ENCODE peak calls at places on chromosomes 2 and 18, in six cellular contexts. X is IMR-90, Y is Karpas-422, H is body of pancreas, I is BJ, J is ovary. N is an unnamed sample. For H3K27me3, the result is how much of the 10 kb centered on the place peaks cover.

GRCh38 chr2:31688282-31688681 is 107.5 kb upstream of the SRD5A2 start:
- DNase-seq in X (no peak), Y (peak), H (no peak), I (no peak), J (no peak), N (no peak)

GRCh38 chr2:88307817-88308216 is 137.7 kb downstream of the THNSL2 start:
- DNase-seq in X (peak), Y (peak), H (no peak), I (no peak), J (no peak), N (peak)

GRCh38 chr18:8943900-8944870 is 158.3 kb upstream of the NDUFV2 start:
- DNase-seq in X (peak), Y (no peak), H (no peak), I (no peak), J (no peak), N (no peak)

GRCh38 chr2:86383844-86384243 is 46.4 kb upstream of the REEP1 start:
- DNase-seq in X (peak), Y (no peak), H (no peak), I (no peak), J (no peak), N (no peak)

GRCh38 chr2:211144078-211144477 is 587.7 kb downstream of the CPS1 start:
- DNase-seq in X (peak), Y (no peak), H (no peak), I (no peak), J (no peak), N (no peak)

GRCh38 chr2:225354281-225354774 is 45.2 kb upstream of the NYAP2 start:
- DNase-seq in X (peak), Y (no peak), H (no peak), I (peak), J (no peak), N (no peak)

GRCh38 chr2:28359222-28360065 is 33.2 kb upstream of the FOSL2 start:
- DNase-seq in X (peak), Y (no peak), H (no peak), I (no peak), J (no peak), N (peak)

GRCh38 chr2:119683717-119684443 is 4.9 kb downstream of the TMEM177 start:
- DNase-seq in X (peak), Y (no peak), H (no peak), I (no peak), J (peak), N (no peak)

GRCh38 chr2:48482774-48483173 is 47.2 kb upstream of the STON1 start:
- DNase-seq in X (no peak), Y (no peak), H (no peak), I (no peak), J (no peak), N (no peak)

GRCh38 chr2:101827246-101827645 is 129.7 kb downstream of the MAP4K4 start:
- DNase-seq in X (peak), Y (no peak), H (no peak), I (no peak), J (no peak), N (no peak)

GRCh38 chr2:98763209-98763951 is 32.4 kb upstream of the MGAT4A start:
- DNase-seq in X (no peak), Y (peak), H (no peak), I (no peak), J (no peak), N (no peak)

GRCh38 chr2:175001546-175001945 is 3.6 kb downstream of the CHN1 start:
- DNase-seq in X (no peak), Y (no peak), H (no peak), I (no peak), J (no peak), N (no peak)

GRCh38 chr2:154455871-154456270 is 242.6 kb upstream of the KCNJ3 start:
- DNase-seq in X (no peak), Y (no peak), H (no peak), I (no peak), J (no peak), N (no peak)

GRCh38 chr2:150575861-150576260 is 88.4 kb upstream of the RND3 start:
- DNase-seq in X (peak), Y (no peak), H (no peak), I (no peak), J (no peak), N (no peak)
- H3K27me3 ChIP-seq in X (under half), Y (under half), H (under half), I (under half), J (under half), N (under half)

DNA sequence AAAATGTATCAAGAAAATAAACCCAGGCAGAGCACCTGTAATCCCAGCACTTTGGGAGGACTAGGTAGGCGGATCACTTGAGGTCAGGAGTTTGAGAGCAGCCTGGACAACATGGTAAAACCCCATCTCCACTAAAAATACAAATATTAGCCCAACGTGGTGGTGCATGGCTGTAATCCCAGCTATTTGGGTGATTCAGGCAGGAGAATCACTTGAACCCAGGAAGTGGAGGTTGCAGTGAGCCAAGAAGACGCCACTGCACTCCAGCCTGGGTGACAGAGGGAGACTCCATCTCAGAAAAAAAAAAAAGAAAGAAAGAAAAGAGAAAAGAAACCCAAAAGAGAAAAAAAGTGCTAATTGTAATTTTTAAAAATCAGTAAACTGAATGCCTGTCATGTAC is 41.4 kb downstream of the DDX18 start:
- DNase-seq in X (no peak), Y (no peak), H (no peak), I (no peak), J (no peak), N (no peak)
- H3K27me3 ChIP-seq in X (under half), Y (under half), H (under half), I (under half), J (under half), N (half or more)

DNA sequence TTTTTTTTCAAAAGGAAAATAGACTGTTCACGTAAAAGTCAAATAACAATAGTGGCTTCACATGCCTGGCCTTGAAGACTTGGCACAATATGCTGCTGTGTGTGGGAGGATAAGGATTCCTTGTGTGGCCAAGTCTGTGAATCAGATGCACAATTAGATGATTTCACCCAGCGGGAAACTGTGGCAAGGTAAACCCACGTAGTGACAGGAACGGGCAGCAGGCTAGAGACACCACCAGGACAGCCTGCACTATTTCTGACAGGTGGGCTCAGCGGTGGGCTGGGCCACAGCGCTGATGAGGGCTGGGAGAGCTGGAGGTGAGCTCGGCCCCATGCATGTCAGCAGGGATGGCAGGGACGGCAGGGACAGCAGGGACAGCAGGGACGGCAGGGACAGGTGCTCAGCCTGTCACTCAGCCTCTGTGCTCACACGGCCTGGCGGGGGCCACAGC is 21.6 kb downstream of the SNORC start:
- DNase-seq in X (peak), Y (no peak), H (no peak), I (no peak), J (no peak), N (no peak)
- H3K27me3 ChIP-seq in X (under half), Y (under half), H (under half), I (under half), J (under half), N (under half)

DNA sequence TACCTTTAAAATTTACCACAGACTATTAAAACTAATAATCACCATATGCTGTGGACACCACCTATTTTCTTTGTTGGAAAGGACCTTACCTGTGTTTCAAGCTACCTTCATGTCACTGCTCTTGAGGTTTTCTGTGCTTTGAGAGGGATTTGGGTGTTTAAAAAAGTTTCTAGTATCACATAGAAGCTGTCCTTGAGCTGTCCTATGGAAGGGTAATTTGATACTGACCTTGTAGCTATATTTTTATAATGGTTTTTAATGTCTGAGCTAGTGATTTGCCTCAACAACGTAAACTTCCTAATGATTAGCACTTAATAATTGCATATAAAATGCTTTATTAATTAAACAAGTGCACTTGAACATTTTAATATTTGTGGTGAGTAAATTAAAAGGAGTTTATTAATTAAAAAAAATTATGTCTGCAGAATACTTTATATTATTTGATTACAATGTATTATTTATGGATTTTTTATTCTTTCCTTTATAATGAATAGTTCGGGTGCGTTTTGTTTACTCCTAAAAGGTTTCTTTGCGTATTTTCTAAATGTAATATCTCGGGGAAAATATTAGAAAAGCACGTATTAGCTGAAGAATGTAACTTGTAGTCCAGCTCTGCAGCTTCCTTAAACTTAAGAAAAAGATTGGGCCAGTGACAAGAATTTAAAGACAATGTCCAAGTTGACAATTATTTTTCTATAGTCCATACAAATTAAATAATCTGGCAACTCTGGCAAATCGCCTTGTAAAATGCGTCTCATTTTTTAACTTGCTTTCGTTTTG is 2.3 kb downstream of the HOXD8 start:
- DNase-seq in X (no peak), Y (no peak), H (no peak), I (no peak), J (no peak), N (no peak)
- H3K27me3 ChIP-seq in X (half or more), Y (under half), H (half or more), I (under half), J (under half), N (half or more)

DNA sequence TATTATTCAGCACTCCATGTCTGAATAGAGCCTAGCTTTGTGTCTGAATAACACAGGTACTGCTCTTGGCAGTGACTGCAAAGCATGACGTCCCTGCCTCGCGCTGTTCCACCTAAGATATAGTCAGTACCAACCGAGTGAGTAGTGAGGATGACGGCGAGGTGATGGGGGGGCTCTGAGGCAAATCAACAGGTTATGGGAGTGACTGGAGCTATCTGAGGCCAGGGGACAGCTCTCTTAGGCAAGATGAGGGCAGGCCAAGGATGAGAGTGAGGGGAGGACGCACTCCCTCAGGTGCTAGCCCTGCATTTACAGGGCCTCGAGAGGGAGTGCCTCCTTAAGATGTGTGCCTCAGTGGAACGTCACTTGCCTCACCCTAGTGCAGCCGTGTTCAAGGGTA is 28.1 kb upstream of the NOTO start:
- DNase-seq in X (no peak), Y (no peak), H (no peak), I (no peak), J (no peak), N (no peak)
- H3K27me3 ChIP-seq in X (under half), Y (under half), H (under half), I (under half), J (under half), N (under half)

DNA sequence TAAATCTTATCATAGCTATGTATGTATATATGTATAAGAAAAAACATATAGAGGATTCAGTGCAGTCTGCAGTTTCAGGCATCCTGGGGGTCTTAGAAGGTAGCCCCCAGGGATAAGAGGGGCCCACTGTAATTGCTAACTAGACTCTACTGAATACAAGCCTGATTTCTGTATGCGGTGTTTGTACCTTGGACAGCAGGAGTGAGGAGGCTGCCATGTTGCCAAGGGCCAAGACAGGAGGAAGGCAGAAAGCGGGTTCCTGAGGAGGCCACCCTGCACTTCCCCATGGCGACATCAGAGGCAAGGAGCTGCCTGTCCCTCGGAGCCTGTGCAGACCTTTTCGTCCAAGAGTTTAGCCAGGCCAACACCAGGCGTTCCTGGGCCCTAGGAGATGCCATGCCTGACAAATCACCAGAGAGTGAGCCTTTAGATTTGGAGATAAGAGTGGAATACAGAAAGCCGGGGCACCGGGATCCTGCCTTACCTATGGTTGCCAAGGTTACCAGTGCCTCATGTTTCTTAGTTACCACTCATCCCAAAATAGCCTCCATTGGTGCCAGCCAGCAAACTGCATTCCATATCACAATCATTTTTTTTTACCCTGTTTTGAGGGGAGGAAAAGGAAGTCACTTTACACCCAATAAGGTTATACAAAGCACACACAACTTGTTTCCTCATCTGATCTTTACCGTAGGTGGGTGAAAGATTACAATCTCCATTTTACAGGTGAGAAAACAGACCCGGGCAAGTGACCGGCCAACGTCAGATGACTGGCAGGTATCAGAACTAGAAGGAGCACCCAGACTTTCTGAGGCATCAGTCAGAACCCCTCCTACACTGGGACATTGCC is 48.1 kb upstream of the PDIA6 start:
- DNase-seq in X (no peak), Y (no peak), H (no peak), I (no peak), J (no peak), N (no peak)
- H3K27me3 ChIP-seq in X (under half), Y (under half), H (under half), I (under half), J (under half), N (under half)